ENCODE peak calls at places on chromosomes 12 and 14, in ten cellular contexts. J is aorta; A is activated naive CD8-positive, alpha-beta T cell treated with anti-CD3 and anti-CD28 coated beads, Interleukin-2, amount 50 U/mL, for 24 hours; H is activated B cell treated with CpG ODN at 0.5 μM for 24 hours; W is stimulated activated naive CD8-positive, alpha-beta T cell treated with anti-CD3 and anti-CD28 coated beads, Interleukin-15, amount 100 ng/mL, for 72 hours; F is Right ventricle myocardium superior; M is activated CD8-positive, alpha-beta T cell treated with anti-CD3 and anti-CD28 coated beads for 36 hours; O is central memory CD8-positive, alpha-beta T cell; I is effector memory CD8-positive, alpha-beta T cell; Z is stimulated activated effector memory CD8-positive, alpha-beta T cell treated with anti-CD3 and anti-CD28 coated beads, Interleukin-12 subunit alpha, Interleukin-12 subunit beta, amount 100 ng/mL, for 72 hours. Q is an unnamed sample.
A peak's percentile ranks its signal among the peaks of the same experiment; 100 is the strongest.

GRCh38 chr12:93273834-93274705 is 103.7 kb upstream of the NUDT4 start:
- ATAC-seq in W (peak; percentile 40), I (no peak), H (no peak), M (no peak), F (no peak), Z (no peak), J (no peak), A (no peak), O (no peak), Q (no peak)

GRCh38 chr12:12673296-12673695 is 22.7 kb downstream of the GPR19 start:
- ATAC-seq in O (no peak), J (no peak), F (no peak), W (peak; percentile 100), M (peak; percentile 92), A (peak; percentile 98), H (no peak), Z (peak; percentile 99), I (no peak), Q (no peak)

GRCh38 chr14:31947680-31948580 is 129.2 kb upstream of the ARHGAP5 start:
- ATAC-seq in Z (peak; percentile 15), O (peak; percentile 52), M (no peak), H (no peak), A (no peak), W (no peak), F (no peak), J (no peak), I (peak; percentile 39), Q (no peak)

GRCh38 chr12:10638728-10639127 is 25.3 kb upstream of the MAGOHB start:
- ATAC-seq in M (no peak), Z (no peak), H (no peak), W (no peak), A (no peak), O (no peak), J (no peak), F (no peak), I (no peak), Q (no peak)

GRCh38 chr12:119578112-119578511 is 15.5 kb upstream of the TMEM233 start:
- ATAC-seq in Z (peak; percentile 63), H (no peak), M (peak; percentile 56), J (no peak), W (peak; percentile 35), F (no peak), O (no peak), I (no peak), A (peak; percentile 88), Q (no peak)

GRCh38 chr12:70853326-70853725 is 67.2 kb downstream of the PTPRR start:
- ATAC-seq in H (no peak), W (no peak), F (peak; percentile 92), A (no peak), M (no peak), O (no peak), J (peak; percentile 78), Z (no peak), I (no peak), Q (peak; percentile 75)

GRCh38 chr12:3085341-3086125 is 8.4 kb downstream of the TSPAN9 start:
- ATAC-seq in F (no peak), W (no peak), J (no peak), M (no peak), H (no peak), O (no peak), Z (no peak), I (no peak), A (no peak), Q (no peak)

GRCh38 chr12:82931349-82932116 is 244.8 kb downstream of the TMTC2 start:
- ATAC-seq in I (no peak), F (no peak), J (no peak), M (no peak), H (no peak), Z (no peak), O (no peak), A (no peak), W (no peak), Q (no peak)

GRCh38 chr14:97299661-97300060 is 502.5 kb downstream of the VRK1 start:
- ATAC-seq in Z (peak; percentile 47), M (no peak), F (no peak), O (no peak), J (no peak), W (no peak), I (no peak), H (no peak), A (no peak), Q (no peak)

Q was measured in gastroesophageal sphincter.